ENCODE peak calls at places on chromosomes 4 and X, in four cellular contexts. Q, T, L and U are unnamed samples.

GRCh38 chrX:68761086-68761485 is 67.7 kb upstream of the EFNB1 start:
- DNase-seq in Q (no peak), T (no peak), L (no peak), U (no peak)

GRCh38 chrX:48617542-48618340 is 20.4 kb downstream of the WDR13 start:
- DNase-seq in Q (no peak), T (no peak), L (no peak), U (no peak)

GRCh38 chrX:72554448-72555140 is 18.0 kb downstream of the HDAC8 start:
- DNase-seq in Q (no peak), T (no peak), L (no peak), U (peak; percentile 13)

GRCh38 chr4:82594466-82594865 is 32.7 kb upstream of the TMEM150C start:
- DNase-seq in Q (no peak), T (no peak), L (no peak), U (no peak)

GRCh38 chr4:159941076-159941475 is 838.2 kb downstream of the RAPGEF2 start:
- DNase-seq in Q (no peak), T (no peak), L (no peak), U (no peak)

GRCh38 chr4:138437263-138437851 is 195.2 kb upstream of the SLC7A11 start:
- DNase-seq in Q (no peak), T (no peak), L (no peak), U (no peak)

GRCh38 chr4:106530816-106531215 is 162.2 kb upstream of the GIMD1 start:
- DNase-seq in Q (no peak), T (no peak), L (no peak), U (peak; percentile 9)

GRCh38 chr4:144591401-144591800 is 54.6 kb upstream of the HHIP start:
- DNase-seq in Q (no peak), T (no peak), L (no peak), U (peak; percentile 88)

GRCh38 chr4:82372502-82372873 is 1.3 kb downstream of the HNRNPD start:
- DNase-seq in Q (no peak), T (peak; percentile 30), L (peak; percentile 47), U (peak; percentile 40)

GRCh38 chrX:48714573-48714972 is 18.0 kb downstream of the SUV39H1 start:
- DNase-seq in Q (no peak), T (no peak), L (no peak), U (peak; percentile 26)

GRCh38 chr4:161256716-161257115 is 907.1 kb downstream of the FSTL5 start:
- DNase-seq in Q (no peak), T (no peak), L (no peak), U (no peak)

GRCh38 chr4:83118869-83119268 is 4.3 kb upstream of the PLAC8 start:
- DNase-seq in Q (peak; percentile 42), T (no peak), L (no peak), U (peak; percentile 30)

GRCh38 chrX:47200385-47201150 is 6.9 kb downstream of the UBA1 start:
- DNase-seq in Q (peak; percentile 70), T (no peak), L (peak; percentile 24), U (peak; percentile 43)

GRCh38 chrX:47198026-47198686 is 4.5 kb downstream of the UBA1 start:
- DNase-seq in Q (no peak), T (no peak), L (no peak), U (no peak)

GRCh38 chrX:47197526-47197925 is 3.9 kb downstream of the UBA1 start:
- DNase-seq in Q (no peak), T (no peak), L (no peak), U (no peak)

GRCh38 chrX:47199286-47199685 is 5.7 kb downstream of the UBA1 start:
- DNase-seq in Q (no peak), T (no peak), L (no peak), U (no peak)

GRCh38 chrX:47198687-47199080 is 5.1 kb downstream of the UBA1 start:
- DNase-seq in Q (no peak), T (no peak), L (no peak), U (no peak)
- H3K4me3 ChIP-seq in Q (no peak overlapping the region), T (no peak overlapping the region), L (no peak overlapping the region), U (no peak overlapping the region)

GRCh38 chr4:2415881-2416563 is 2.4 kb downstream of the ZFYVE28 start:
- DNase-seq in Q (no peak), T (no peak), L (no peak), U (no peak)
- H3K4me3 ChIP-seq in Q (no peak overlapping the region), T (no peak overlapping the region), L (peak overlapping the region; percentile 79), U (peak overlapping the region; percentile 52)

GRCh38 chr4:55939437-55939836 is 9.3 kb upstream of the CEP135 start:
- DNase-seq in Q (no peak), T (no peak), L (no peak), U (no peak)

GRCh38 chr4:55941881-55942280 is 6.9 kb upstream of the CEP135 start:
- DNase-seq in Q (no peak), T (no peak), L (no peak), U (no peak)

GRCh38 chr4:55933611-55934010 is 15.1 kb upstream of the CEP135 start:
- DNase-seq in Q (no peak), T (no peak), L (no peak), U (no peak)

DNA sequence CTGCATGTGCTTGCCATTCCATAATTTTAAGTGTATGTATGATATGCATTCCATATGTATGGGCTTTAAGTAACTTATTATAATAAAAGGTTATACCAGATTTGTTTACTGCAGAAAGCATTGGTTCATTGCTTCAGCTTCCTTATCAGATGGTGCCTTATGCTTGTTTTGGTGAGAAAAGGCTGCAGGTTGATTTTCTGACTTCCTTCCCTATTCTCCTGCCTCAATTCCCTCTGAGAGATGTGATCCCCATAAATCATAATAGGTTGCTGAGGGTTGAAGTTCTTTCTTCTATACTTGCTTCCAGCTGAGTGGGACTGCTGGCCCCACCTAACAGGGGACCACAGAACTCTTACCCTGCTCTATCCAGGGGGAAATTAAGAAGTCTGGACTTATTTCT is 10.2 kb upstream of the CEP135 start:
- DNase-seq in Q (no peak), T (no peak), L (no peak), U (no peak)
- H3K4me3 ChIP-seq in Q (no peak overlapping the region), T (no peak overlapping the region), L (no peak overlapping the region), U (no peak overlapping the region)

GRCh38 chrX:119240356-119240755 is 4.3 kb downstream of the PGRMC1 start:
- DNase-seq in Q (peak; percentile 63), T (no peak), L (no peak), U (peak; percentile 45)
- H3K4me3 ChIP-seq in Q (no peak overlapping the region), T (no peak overlapping the region), L (no peak overlapping the region), U (no peak overlapping the region)

GRCh38 chr4:129422277-129422676 is 326.3 kb downstream of the C4orf33 start:
- DNase-seq in Q (no peak), T (no peak), L (no peak), U (no peak)
- H3K4me3 ChIP-seq in Q (no peak overlapping the region), T (no peak overlapping the region), L (no peak overlapping the region), U (no peak overlapping the region)

DNA sequence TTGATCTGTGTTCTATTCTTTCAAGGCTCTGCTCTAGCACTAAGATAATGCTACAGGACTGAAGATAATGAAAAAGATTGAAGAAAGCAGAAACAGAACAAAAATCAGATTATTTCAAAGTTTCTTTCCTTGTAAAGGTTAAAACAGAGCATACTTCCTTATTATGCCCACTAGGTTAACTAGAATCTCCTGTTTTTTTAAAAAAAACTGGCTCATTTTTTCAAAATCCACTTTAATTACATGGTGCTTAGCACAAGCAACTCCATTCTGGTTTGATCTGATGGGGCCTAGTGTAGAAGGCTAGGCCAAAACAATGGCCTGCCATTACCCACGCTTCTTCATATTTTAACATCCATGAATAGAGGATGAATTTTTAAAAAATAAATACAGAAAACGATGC is 1.2 kb upstream of the UBA6 start:
- DNase-seq in Q (no peak), T (no peak), L (no peak), U (no peak)
- H3K4me3 ChIP-seq in Q (no peak overlapping the region), T (peak overlapping the region; percentile 77), L (peak overlapping the region; percentile 98), U (no peak overlapping the region)

GRCh38 chrX:107563851-107564250 is 64.5 kb upstream of the PRPS1 start:
- DNase-seq in Q (no peak), T (no peak), L (no peak), U (no peak)

GRCh38 chrX:107566603-107567262 is 61.6 kb upstream of the PRPS1 start:
- DNase-seq in Q (no peak), T (no peak), L (no peak), U (peak; percentile 42)

GRCh38 chrX:107565916-107566602 is 62.3 kb upstream of the PRPS1 start:
- DNase-seq in Q (no peak), T (no peak), L (no peak), U (peak; percentile 59)

GRCh38 chrX:107567370-107567769 is 60.9 kb upstream of the PRPS1 start:
- DNase-seq in Q (no peak), T (no peak), L (no peak), U (no peak)

DNA sequence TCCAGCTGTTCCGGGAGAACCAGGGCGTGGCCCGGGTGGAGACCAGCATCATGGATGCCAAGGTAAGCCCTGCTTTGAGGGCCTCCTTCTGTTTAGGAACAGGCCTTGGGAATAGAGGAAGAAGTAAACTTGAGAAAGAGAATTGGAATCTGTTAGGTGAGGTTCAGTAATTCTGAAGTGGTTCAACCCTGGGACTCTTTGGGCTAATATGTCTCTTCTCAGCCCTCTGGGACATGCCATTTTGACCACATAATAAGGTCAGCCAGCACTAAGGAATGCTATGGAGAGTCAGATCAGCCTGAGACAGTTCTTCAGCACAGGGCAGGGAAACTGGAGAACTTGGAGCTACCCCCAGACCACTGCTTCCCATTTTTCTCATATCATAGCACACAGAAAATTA is 63.3 kb upstream of the PRPS1 start:
- DNase-seq in Q (no peak), T (no peak), L (no peak), U (no peak)
- H3K4me3 ChIP-seq in Q (no peak overlapping the region), T (no peak overlapping the region), L (no peak overlapping the region), U (no peak overlapping the region)